ENCODE peak calls at places on chromosomes 5 and 9, in seven cellular contexts. One of them, this sample, is unnamed.

GRCh38 chr9:4986291-4986690 is 1.2 kb downstream of the JAK2 start:
- DNase-seq in tibial nerve: no peak
- DNase-seq in suprapubic skin: no peak
- DNase-seq in HepG2: no peak
- DNase-seq in H1: no peak
- DNase-seq in transverse colon: no peak
- DNase-seq in ovary: no peak
- DNase-seq in this sample: no peak

GRCh38 chr5:95817430-95817829 is 5.1 kb downstream of the GLRX start:
- DNase-seq in tibial nerve: no peak
- DNase-seq in ovary: no peak
- DNase-seq in HepG2: no peak
- DNase-seq in H1: no peak
- DNase-seq in suprapubic skin: no peak
- DNase-seq in transverse colon: peak
- DNase-seq in this sample: no peak

GRCh38 chr9:82996931-82997330 is 66.0 kb downstream of the RASEF start:
- DNase-seq in suprapubic skin: no peak
- DNase-seq in ovary: no peak
- DNase-seq in tibial nerve: no peak
- DNase-seq in H1: no peak
- DNase-seq in HepG2: no peak
- DNase-seq in transverse colon: no peak
- DNase-seq in this sample: no peak

GRCh38 chr9:36441966-36442365 is 41.9 kb upstream of the RNF38 start:
- DNase-seq in transverse colon: no peak
- DNase-seq in HepG2: no peak
- DNase-seq in tibial nerve: no peak
- DNase-seq in ovary: no peak
- DNase-seq in H1: no peak
- DNase-seq in suprapubic skin: no peak
- DNase-seq in this sample: no peak

GRCh38 chr5:158770506-158770905 is 329.2 kb downstream of the EBF1 start:
- DNase-seq in HepG2: peak
- DNase-seq in H1: peak
- DNase-seq in transverse colon: no peak
- DNase-seq in suprapubic skin: no peak
- DNase-seq in tibial nerve: no peak
- DNase-seq in ovary: no peak
- DNase-seq in this sample: no peak

GRCh38 chr5:124446125-124446524 is 300.3 kb downstream of the ZNF608 start:
- DNase-seq in HepG2: no peak
- DNase-seq in transverse colon: no peak
- DNase-seq in ovary: no peak
- DNase-seq in tibial nerve: no peak
- DNase-seq in H1: no peak
- DNase-seq in suprapubic skin: no peak
- DNase-seq in this sample: no peak

GRCh38 chr5:56711191-56711590 is 104.2 kb upstream of the MAP3K1 start:
- DNase-seq in HepG2: no peak
- DNase-seq in tibial nerve: no peak
- DNase-seq in H1: no peak
- DNase-seq in suprapubic skin: no peak
- DNase-seq in transverse colon: no peak
- DNase-seq in ovary: no peak
- DNase-seq in this sample: no peak

GRCh38 chr9:115208503-115208902 is 90.5 kb upstream of the TNC start:
- DNase-seq in suprapubic skin: no peak
- DNase-seq in transverse colon: no peak
- DNase-seq in tibial nerve: no peak
- DNase-seq in HepG2: no peak
- DNase-seq in H1: no peak
- DNase-seq in ovary: no peak
- DNase-seq in this sample: no peak

DNA sequence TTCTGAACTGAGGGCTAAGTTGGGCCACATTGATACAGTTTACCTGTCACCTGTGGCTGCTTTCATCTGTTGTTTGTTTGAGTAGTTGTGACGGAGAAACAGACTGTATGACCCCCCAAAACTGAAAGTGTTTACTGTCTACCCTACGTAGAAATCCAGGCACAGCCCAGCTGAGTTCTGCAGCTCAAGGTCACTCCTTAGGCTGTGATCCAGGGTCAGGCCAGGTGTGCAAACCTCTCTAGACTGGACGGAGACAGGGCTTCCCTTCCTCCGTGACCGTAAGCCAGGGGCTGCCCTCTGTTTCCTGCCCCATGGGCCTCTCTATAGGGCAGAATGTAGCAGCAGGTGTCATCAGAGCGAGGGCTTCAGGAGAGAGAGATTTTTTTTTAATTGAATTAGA is 207.9 kb upstream of the OTULINL start:
- DNase-seq in suprapubic skin: no peak
- DNase-seq in tibial nerve: no peak
- DNase-seq in H1: no peak
- DNase-seq in HepG2: peak
- DNase-seq in transverse colon: no peak
- DNase-seq in ovary: no peak
- DNase-seq in this sample: no peak
- H3K27ac ChIP-seq in suprapubic skin: no peak
- H3K27ac ChIP-seq in tibial nerve: no peak
- H3K27ac ChIP-seq in H1: no peak
- H3K27ac ChIP-seq in HepG2: no peak
- H3K27ac ChIP-seq in transverse colon: no peak
- H3K27ac ChIP-seq in ovary: no peak
- H3K27ac ChIP-seq in this sample: no peak

GRCh38 chr9:110029422-110029814 is 178.5 kb downstream of the C9orf152 start:
- DNase-seq in ovary: no peak
- DNase-seq in tibial nerve: no peak
- DNase-seq in H1: no peak
- DNase-seq in suprapubic skin: no peak
- DNase-seq in HepG2: peak
- DNase-seq in transverse colon: no peak
- DNase-seq in this sample: no peak
- TF ChIP-seq EP300 in ovary: peak
- TF ChIP-seq EP300 in tibial nerve: peak
- TF ChIP-seq EP300 in H1: no peak
- TF ChIP-seq EP300 in suprapubic skin: no peak
- TF ChIP-seq EP300 in HepG2: no peak
- TF ChIP-seq EP300 in transverse colon: no peak
- TF ChIP-seq EP300 in this sample: no peak

DNA sequence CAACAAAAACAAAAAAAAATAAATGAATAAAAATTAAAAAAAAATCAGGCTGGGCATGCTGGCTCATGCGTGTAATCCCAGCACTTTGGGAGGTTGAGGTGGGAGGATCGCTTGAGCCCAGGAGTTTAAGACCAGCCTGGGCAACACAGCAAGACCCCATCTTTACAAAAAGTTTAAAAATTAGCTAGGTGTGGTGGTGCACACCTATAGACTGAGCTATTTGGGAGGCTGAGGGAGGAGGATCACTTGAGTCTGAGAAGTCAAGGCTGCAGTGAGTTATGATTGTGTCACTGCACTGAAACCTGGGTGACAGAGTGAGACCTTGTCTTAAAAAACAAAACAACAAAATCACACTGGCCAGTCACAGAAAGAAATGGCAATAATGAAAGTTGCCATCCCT is 3.4 kb upstream of the CNTRL start:
- DNase-seq in tibial nerve: no peak
- DNase-seq in transverse colon: no peak
- DNase-seq in suprapubic skin: no peak
- DNase-seq in H1: no peak
- DNase-seq in HepG2: no peak
- DNase-seq in ovary: no peak
- DNase-seq in this sample: no peak
- H3K27ac ChIP-seq in tibial nerve: peak
- H3K27ac ChIP-seq in transverse colon: peak
- H3K27ac ChIP-seq in suprapubic skin: peak
- H3K27ac ChIP-seq in H1: no peak
- H3K27ac ChIP-seq in HepG2: no peak
- H3K27ac ChIP-seq in ovary: no peak
- H3K27ac ChIP-seq in this sample: peak

DNA sequence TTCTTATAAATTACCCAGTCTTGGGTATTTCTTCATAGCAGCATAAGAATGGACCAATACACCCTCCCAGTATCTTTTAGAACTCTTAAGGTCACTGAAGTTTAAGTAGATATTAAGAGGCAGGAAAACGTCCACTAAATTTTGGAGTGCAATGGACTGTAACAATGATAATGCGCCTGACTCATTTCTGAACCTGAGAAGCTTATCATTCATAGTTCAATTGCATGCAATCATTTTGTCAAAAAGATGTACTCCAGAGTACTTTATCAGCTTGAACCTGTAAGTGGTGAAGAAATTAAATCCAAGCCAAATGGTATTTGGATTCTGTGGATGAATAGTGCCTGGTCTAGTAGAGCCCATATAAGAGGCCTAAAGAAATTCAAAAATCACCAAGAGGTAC is 196.5 kb upstream of the CDH9 start:
- DNase-seq in H1: no peak
- DNase-seq in tibial nerve: no peak
- DNase-seq in suprapubic skin: no peak
- DNase-seq in transverse colon: no peak
- DNase-seq in ovary: no peak
- DNase-seq in HepG2: no peak
- DNase-seq in this sample: no peak
- TF ChIP-seq EP300 in H1: no peak
- TF ChIP-seq EP300 in tibial nerve: no peak
- TF ChIP-seq EP300 in suprapubic skin: no peak
- TF ChIP-seq EP300 in transverse colon: no peak
- TF ChIP-seq EP300 in ovary: no peak
- TF ChIP-seq EP300 in HepG2: no peak
- TF ChIP-seq EP300 in this sample: no peak

DNA sequence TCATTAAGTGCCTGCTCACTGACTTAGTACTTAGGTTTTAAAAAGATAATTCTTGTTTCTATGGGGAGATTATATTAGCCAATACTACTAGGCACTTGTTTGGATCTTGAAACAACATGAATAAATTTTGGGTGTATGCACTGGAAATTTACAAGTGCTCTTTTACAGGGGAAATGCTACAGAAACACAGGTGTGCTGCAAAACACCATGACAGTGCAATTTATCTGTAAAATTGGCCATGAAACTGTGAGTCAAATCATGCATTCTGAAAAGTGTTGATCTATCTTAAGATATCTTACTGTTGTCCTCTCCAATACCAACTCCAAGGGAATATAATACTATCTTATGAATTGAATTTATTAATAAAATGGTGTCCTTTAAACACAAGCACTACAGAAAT is 12.1 kb upstream of the PCDHB1 start:
- DNase-seq in ovary: no peak
- DNase-seq in transverse colon: no peak
- DNase-seq in HepG2: no peak
- DNase-seq in suprapubic skin: no peak
- DNase-seq in tibial nerve: no peak
- DNase-seq in H1: no peak
- DNase-seq in this sample: no peak
- H3K27ac ChIP-seq in ovary: no peak
- H3K27ac ChIP-seq in transverse colon: no peak
- H3K27ac ChIP-seq in HepG2: no peak
- H3K27ac ChIP-seq in suprapubic skin: no peak
- H3K27ac ChIP-seq in tibial nerve: no peak
- H3K27ac ChIP-seq in H1: no peak
- H3K27ac ChIP-seq in this sample: no peak

GRCh38 chr9:99811598-99812383 is 9.9 kb upstream of the NR4A3 start:
- DNase-seq in H1: no peak
- DNase-seq in transverse colon: no peak
- DNase-seq in suprapubic skin: no peak
- DNase-seq in tibial nerve: no peak
- DNase-seq in HepG2: no peak
- DNase-seq in ovary: no peak
- DNase-seq in this sample: no peak
- TF ChIP-seq EP300 in H1: no peak
- TF ChIP-seq EP300 in transverse colon: no peak
- TF ChIP-seq EP300 in suprapubic skin: no peak
- TF ChIP-seq EP300 in tibial nerve: no peak
- TF ChIP-seq EP300 in HepG2: no peak
- TF ChIP-seq EP300 in ovary: no peak
- TF ChIP-seq EP300 in this sample: no peak

GRCh38 chr9:134167530-134167931 is 3.2 kb upstream of the RNU6ATAC start:
- DNase-seq in tibial nerve: no peak
- DNase-seq in ovary: no peak
- DNase-seq in transverse colon: no peak
- DNase-seq in HepG2: no peak
- DNase-seq in H1: no peak
- DNase-seq in suprapubic skin: no peak
- DNase-seq in this sample: no peak
- H3K27ac ChIP-seq in tibial nerve: no peak
- H3K27ac ChIP-seq in ovary: no peak
- H3K27ac ChIP-seq in transverse colon: peak
- H3K27ac ChIP-seq in HepG2: no peak
- H3K27ac ChIP-seq in H1: no peak
- H3K27ac ChIP-seq in suprapubic skin: no peak
- H3K27ac ChIP-seq in this sample: no peak

This sample was measured in stomach.